ENCODE peak calls at places on chromosomes 5 and 9, in ten cellular contexts. One of them, this sample, is unnamed.

GRCh38 chr9:137374131-137374845 is 48.7 kb downstream of the EXD3 start:
- DNase-seq in CD4-positive, alpha-beta T cell: no peak
- DNase-seq in foreskin fibroblast: no peak
- DNase-seq in lung: no peak
- DNase-seq in GM12865: no peak
- DNase-seq in uterus: no peak
- DNase-seq in astrocyte: no peak
- DNase-seq in heart left ventricle: peak; percentile 55
- DNase-seq in AG09309: no peak
- DNase-seq in lower leg skin: no peak
- DNase-seq in this sample: no peak

GRCh38 chr5:167783145-167783817 is 508.2 kb upstream of the WWC1 start:
- DNase-seq in CD4-positive, alpha-beta T cell: no peak
- DNase-seq in foreskin fibroblast: no peak
- DNase-seq in lung: no peak
- DNase-seq in GM12865: no peak
- DNase-seq in uterus: no peak
- DNase-seq in astrocyte: no peak
- DNase-seq in heart left ventricle: peak; percentile 20
- DNase-seq in AG09309: no peak
- DNase-seq in lower leg skin: no peak
- DNase-seq in this sample: no peak

GRCh38 chr9:129138476-129139232 is 27.4 kb downstream of the PTPA start:
- DNase-seq in CD4-positive, alpha-beta T cell: no peak
- DNase-seq in foreskin fibroblast: peak; percentile 57
- DNase-seq in lung: peak; percentile 56
- DNase-seq in GM12865: no peak
- DNase-seq in uterus: peak; percentile 56
- DNase-seq in astrocyte: peak; percentile 50
- DNase-seq in heart left ventricle: peak; percentile 74
- DNase-seq in AG09309: peak; percentile 42
- DNase-seq in lower leg skin: peak; percentile 66
- DNase-seq in this sample: no peak

GRCh38 chr5:7869474-7870136 is 657 bp downstream of the MTRR start:
- DNase-seq in CD4-positive, alpha-beta T cell: no peak
- DNase-seq in foreskin fibroblast: no peak
- DNase-seq in lung: no peak
- DNase-seq in GM12865: peak; percentile 46
- DNase-seq in uterus: no peak
- DNase-seq in astrocyte: no peak
- DNase-seq in heart left ventricle: no peak
- DNase-seq in AG09309: no peak
- DNase-seq in lower leg skin: no peak
- DNase-seq in this sample: no peak

GRCh38 chr9:131971482-131972074 is 108.1 kb downstream of the MED27 start:
- DNase-seq in CD4-positive, alpha-beta T cell: no peak
- DNase-seq in foreskin fibroblast: no peak
- DNase-seq in lung: no peak
- DNase-seq in GM12865: no peak
- DNase-seq in uterus: no peak
- DNase-seq in astrocyte: no peak
- DNase-seq in heart left ventricle: no peak
- DNase-seq in AG09309: no peak
- DNase-seq in lower leg skin: no peak
- DNase-seq in this sample: no peak

GRCh38 chr5:135356522-135357318 is 42.3 kb downstream of the MACROH2A1 start:
- DNase-seq in CD4-positive, alpha-beta T cell: no peak
- DNase-seq in foreskin fibroblast: peak; percentile 73
- DNase-seq in lung: peak; percentile 51
- DNase-seq in GM12865: no peak
- DNase-seq in uterus: peak; percentile 70
- DNase-seq in astrocyte: peak; percentile 54
- DNase-seq in heart left ventricle: peak; percentile 89
- DNase-seq in AG09309: no peak
- DNase-seq in lower leg skin: peak; percentile 58
- DNase-seq in this sample: no peak

GRCh38 chr9:137487454-137488329 is 28.6 kb upstream of the NSMF start:
- DNase-seq in CD4-positive, alpha-beta T cell: no peak
- DNase-seq in foreskin fibroblast: no peak
- DNase-seq in lung: no peak
- DNase-seq in GM12865: no peak
- DNase-seq in uterus: no peak
- DNase-seq in astrocyte: no peak
- DNase-seq in heart left ventricle: no peak
- DNase-seq in AG09309: no peak
- DNase-seq in lower leg skin: no peak
- DNase-seq in this sample: no peak

GRCh38 chr9:131773911-131774379 is 34.1 kb upstream of the RAPGEF1 start:
- DNase-seq in CD4-positive, alpha-beta T cell: peak; percentile 4
- DNase-seq in foreskin fibroblast: peak; percentile 40
- DNase-seq in lung: peak; percentile 31
- DNase-seq in GM12865: peak; percentile 48
- DNase-seq in uterus: no peak
- DNase-seq in astrocyte: peak; percentile 46
- DNase-seq in heart left ventricle: no peak
- DNase-seq in AG09309: peak; percentile 7
- DNase-seq in lower leg skin: no peak
- DNase-seq in this sample: no peak

GRCh38 chr9:70861376-70861775 is 260.0 kb downstream of the TRPM3 start:
- DNase-seq in CD4-positive, alpha-beta T cell: no peak
- DNase-seq in foreskin fibroblast: no peak
- DNase-seq in lung: no peak
- DNase-seq in GM12865: no peak
- DNase-seq in uterus: no peak
- DNase-seq in astrocyte: no peak
- DNase-seq in heart left ventricle: no peak
- DNase-seq in AG09309: no peak
- DNase-seq in lower leg skin: no peak
- DNase-seq in this sample: no peak

GRCh38 chr5:109959652-109960051 is 269.9 kb downstream of the MAN2A1 start:
- DNase-seq in CD4-positive, alpha-beta T cell: no peak
- DNase-seq in foreskin fibroblast: no peak
- DNase-seq in lung: no peak
- DNase-seq in GM12865: peak; percentile 10
- DNase-seq in uterus: no peak
- DNase-seq in astrocyte: no peak
- DNase-seq in heart left ventricle: no peak
- DNase-seq in AG09309: no peak
- DNase-seq in lower leg skin: no peak
- DNase-seq in this sample: no peak
- TF ChIP-seq CTCF in CD4-positive, alpha-beta T cell: no peak
- TF ChIP-seq CTCF in foreskin fibroblast: no peak
- TF ChIP-seq CTCF in lung: no peak
- TF ChIP-seq CTCF in GM12865: peak; percentile 21
- TF ChIP-seq CTCF in uterus: no peak
- TF ChIP-seq CTCF in astrocyte: no peak
- TF ChIP-seq CTCF in heart left ventricle: no peak
- TF ChIP-seq CTCF in AG09309: peak; percentile 28
- TF ChIP-seq CTCF in lower leg skin: no peak
- TF ChIP-seq CTCF in this sample: peak; percentile 33

GRCh38 chr5:28958581-28958980 is 1920.2 kb upstream of the CDH9 start:
- DNase-seq in CD4-positive, alpha-beta T cell: no peak
- DNase-seq in foreskin fibroblast: no peak
- DNase-seq in lung: no peak
- DNase-seq in GM12865: no peak
- DNase-seq in uterus: no peak
- DNase-seq in astrocyte: no peak
- DNase-seq in heart left ventricle: no peak
- DNase-seq in AG09309: no peak
- DNase-seq in lower leg skin: no peak
- DNase-seq in this sample: no peak

GRCh38 chr5:28957450-28957849 is 1919.1 kb upstream of the CDH9 start:
- DNase-seq in CD4-positive, alpha-beta T cell: no peak
- DNase-seq in foreskin fibroblast: no peak
- DNase-seq in lung: no peak
- DNase-seq in GM12865: no peak
- DNase-seq in uterus: no peak
- DNase-seq in astrocyte: no peak
- DNase-seq in heart left ventricle: no peak
- DNase-seq in AG09309: no peak
- DNase-seq in lower leg skin: no peak
- DNase-seq in this sample: no peak

GRCh38 chr5:28961806-28962205 is 1923.4 kb upstream of the CDH9 start:
- DNase-seq in CD4-positive, alpha-beta T cell: no peak
- DNase-seq in foreskin fibroblast: no peak
- DNase-seq in lung: no peak
- DNase-seq in GM12865: no peak
- DNase-seq in uterus: no peak
- DNase-seq in astrocyte: no peak
- DNase-seq in heart left ventricle: no peak
- DNase-seq in AG09309: no peak
- DNase-seq in lower leg skin: no peak
- DNase-seq in this sample: no peak
- TF ChIP-seq CTCF in CD4-positive, alpha-beta T cell: no peak
- TF ChIP-seq CTCF in foreskin fibroblast: no peak
- TF ChIP-seq CTCF in lung: no peak
- TF ChIP-seq CTCF in GM12865: no peak
- TF ChIP-seq CTCF in uterus: no peak
- TF ChIP-seq CTCF in astrocyte: no peak
- TF ChIP-seq CTCF in heart left ventricle: no peak
- TF ChIP-seq CTCF in AG09309: no peak
- TF ChIP-seq CTCF in lower leg skin: no peak
- TF ChIP-seq CTCF in this sample: no peak

DNA sequence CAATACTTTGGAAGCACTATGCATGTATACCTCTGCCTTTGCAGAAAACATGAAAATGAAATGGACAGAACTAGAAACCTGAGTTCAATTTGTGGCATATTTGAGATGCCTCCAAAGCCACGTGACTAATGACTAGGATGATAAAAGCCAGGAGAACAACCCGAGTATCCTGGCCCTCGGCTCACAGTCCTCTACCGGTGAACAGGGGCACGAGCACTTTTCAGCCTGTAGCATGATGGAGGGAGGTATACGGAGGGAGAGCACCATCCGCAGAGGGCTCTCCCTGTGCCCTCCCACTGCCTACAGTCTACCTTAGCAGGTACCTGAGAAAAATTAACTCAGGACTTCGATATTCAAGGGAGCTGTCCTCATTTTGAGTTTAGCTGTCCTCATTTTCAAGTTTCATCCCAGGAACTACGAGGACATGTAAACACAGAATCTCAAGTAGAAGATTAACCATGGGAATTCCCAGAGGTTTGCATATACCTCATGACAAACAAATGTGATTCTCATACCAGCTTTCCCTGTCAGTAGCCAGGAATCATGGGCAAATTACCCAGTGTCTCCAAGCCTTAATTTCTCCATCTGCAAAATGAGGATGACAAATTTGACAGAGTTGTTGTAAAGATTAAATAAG is 249.3 kb downstream of the DNAH5 start:
- DNase-seq in CD4-positive, alpha-beta T cell: no peak
- DNase-seq in foreskin fibroblast: no peak
- DNase-seq in lung: no peak
- DNase-seq in GM12865: no peak
- DNase-seq in uterus: no peak
- DNase-seq in astrocyte: no peak
- DNase-seq in heart left ventricle: no peak
- DNase-seq in AG09309: no peak
- DNase-seq in lower leg skin: no peak
- DNase-seq in this sample: no peak
- TF ChIP-seq CTCF in CD4-positive, alpha-beta T cell: no peak
- TF ChIP-seq CTCF in foreskin fibroblast: no peak
- TF ChIP-seq CTCF in lung: no peak
- TF ChIP-seq CTCF in GM12865: no peak
- TF ChIP-seq CTCF in uterus: no peak
- TF ChIP-seq CTCF in astrocyte: no peak
- TF ChIP-seq CTCF in heart left ventricle: no peak
- TF ChIP-seq CTCF in AG09309: no peak
- TF ChIP-seq CTCF in lower leg skin: no peak
- TF ChIP-seq CTCF in this sample: no peak

GRCh38 chr5:160185954-160186353 is 43.4 kb upstream of the FABP6 start:
- DNase-seq in CD4-positive, alpha-beta T cell: no peak
- DNase-seq in foreskin fibroblast: no peak
- DNase-seq in lung: no peak
- DNase-seq in GM12865: peak; percentile 40
- DNase-seq in uterus: no peak
- DNase-seq in astrocyte: no peak
- DNase-seq in heart left ventricle: no peak
- DNase-seq in AG09309: no peak
- DNase-seq in lower leg skin: no peak
- DNase-seq in this sample: no peak

GRCh38 chr5:160181965-160182622 is 47.2 kb upstream of the FABP6 start:
- DNase-seq in CD4-positive, alpha-beta T cell: no peak
- DNase-seq in foreskin fibroblast: no peak
- DNase-seq in lung: no peak
- DNase-seq in GM12865: peak; percentile 77
- DNase-seq in uterus: no peak
- DNase-seq in astrocyte: no peak
- DNase-seq in heart left ventricle: no peak
- DNase-seq in AG09309: no peak
- DNase-seq in lower leg skin: no peak
- DNase-seq in this sample: no peak

GRCh38 chr5:160180931-160181330 is 48.4 kb upstream of the FABP6 start:
- DNase-seq in CD4-positive, alpha-beta T cell: no peak
- DNase-seq in foreskin fibroblast: no peak
- DNase-seq in lung: no peak
- DNase-seq in GM12865: no peak
- DNase-seq in uterus: no peak
- DNase-seq in astrocyte: no peak
- DNase-seq in heart left ventricle: no peak
- DNase-seq in AG09309: no peak
- DNase-seq in lower leg skin: no peak
- DNase-seq in this sample: no peak

GRCh38 chr5:160186480-160186879 is 42.8 kb upstream of the FABP6 start:
- DNase-seq in CD4-positive, alpha-beta T cell: no peak
- DNase-seq in foreskin fibroblast: no peak
- DNase-seq in lung: no peak
- DNase-seq in GM12865: no peak
- DNase-seq in uterus: no peak
- DNase-seq in astrocyte: no peak
- DNase-seq in heart left ventricle: no peak
- DNase-seq in AG09309: no peak
- DNase-seq in lower leg skin: no peak
- DNase-seq in this sample: no peak

GRCh38 chr5:160183075-160183474 is 46.2 kb upstream of the FABP6 start:
- DNase-seq in CD4-positive, alpha-beta T cell: no peak
- DNase-seq in foreskin fibroblast: no peak
- DNase-seq in lung: no peak
- DNase-seq in GM12865: no peak
- DNase-seq in uterus: no peak
- DNase-seq in astrocyte: no peak
- DNase-seq in heart left ventricle: no peak
- DNase-seq in AG09309: no peak
- DNase-seq in lower leg skin: no peak
- DNase-seq in this sample: no peak
- TF ChIP-seq CTCF in CD4-positive, alpha-beta T cell: no peak
- TF ChIP-seq CTCF in foreskin fibroblast: no peak
- TF ChIP-seq CTCF in lung: no peak
- TF ChIP-seq CTCF in GM12865: no peak
- TF ChIP-seq CTCF in uterus: no peak
- TF ChIP-seq CTCF in astrocyte: no peak
- TF ChIP-seq CTCF in heart left ventricle: no peak
- TF ChIP-seq CTCF in AG09309: no peak
- TF ChIP-seq CTCF in lower leg skin: no peak
- TF ChIP-seq CTCF in this sample: no peak

DNA sequence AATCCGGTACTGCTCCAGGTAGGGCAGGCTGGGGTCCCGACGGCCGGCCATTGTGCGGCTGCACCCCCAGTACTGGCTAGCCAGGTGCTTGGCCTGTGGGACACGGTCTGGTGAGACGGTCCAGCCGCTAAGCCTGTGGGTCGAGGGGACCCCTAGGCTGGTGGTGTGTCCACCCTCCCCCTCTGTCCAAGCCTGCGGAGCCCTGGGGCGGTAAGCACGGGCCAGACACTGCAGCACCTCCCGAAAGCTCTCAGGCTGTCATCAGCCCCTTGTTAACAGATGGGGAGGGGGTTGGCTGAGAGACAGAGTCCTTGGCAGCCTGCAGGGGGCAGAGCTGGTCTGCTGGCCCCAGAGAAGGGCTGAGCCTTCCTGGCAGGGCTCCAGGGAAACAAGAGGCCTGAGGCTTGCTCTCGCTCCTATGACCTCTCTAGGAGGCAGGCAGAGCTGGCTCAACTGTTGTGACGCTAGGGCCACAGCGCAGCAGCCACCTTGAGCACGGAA is 11.8 kb upstream of the MRNIP start:
- DNase-seq in CD4-positive, alpha-beta T cell: no peak
- DNase-seq in foreskin fibroblast: no peak
- DNase-seq in lung: peak; percentile 53
- DNase-seq in GM12865: peak; percentile 31
- DNase-seq in uterus: peak; percentile 70
- DNase-seq in astrocyte: no peak
- DNase-seq in heart left ventricle: no peak
- DNase-seq in AG09309: no peak
- DNase-seq in lower leg skin: no peak
- DNase-seq in this sample: no peak
- TF ChIP-seq CTCF in CD4-positive, alpha-beta T cell: no peak
- TF ChIP-seq CTCF in foreskin fibroblast: peak; percentile 37
- TF ChIP-seq CTCF in lung: no peak
- TF ChIP-seq CTCF in GM12865: peak; percentile 30
- TF ChIP-seq CTCF in uterus: no peak
- TF ChIP-seq CTCF in astrocyte: no peak
- TF ChIP-seq CTCF in heart left ventricle: peak; percentile 37
- TF ChIP-seq CTCF in AG09309: no peak
- TF ChIP-seq CTCF in lower leg skin: no peak
- TF ChIP-seq CTCF in this sample: peak; percentile 44

This sample was measured in GM12864.